ENCODE peak calls at places on chromosomes 6 and 20, in six cellular contexts. H is GM13977, W is NCI-H446, T is posterior cingulate gyrus, B is DMS153, F is Caki2. J is an unnamed sample.

GRCh38 chr20:33660685-33661058 is 1.5 kb upstream of the C20orf144 start:
- DNase-seq in W (no peak), B (no peak), H (no peak), T (no peak), F (no peak), J (no peak)

GRCh38 chr6:126701799-126702198 is 361.9 kb downstream of the CENPW start:
- DNase-seq in F (no peak), T (no peak), B (no peak), H (no peak), W (no peak), J (no peak)

GRCh38 chr20:47502271-47502730 is 614 bp downstream of the NCOA3 start:
- DNase-seq in W (no peak), T (no peak), B (no peak), H (no peak), F (no peak), J (no peak)

GRCh38 chr6:165439928-165440554 is 130.6 kb upstream of the C6orf118 start:
- DNase-seq in W (no peak), H (no peak), F (peak; percentile 35), B (peak; percentile 40), T (no peak), J (peak; percentile 34)

GRCh38 chr20:13291167-13291566 is 70.1 kb downstream of the ISM1 start:
- DNase-seq in W (no peak), B (no peak), F (no peak), H (no peak), T (no peak), J (no peak)

GRCh38 chr20:25750765-25751696 is 54.4 kb upstream of the ZNF337 start:
- DNase-seq in W (peak; percentile 50), T (peak; percentile 68), B (no peak), F (peak; percentile 63), H (no peak), J (no peak)

GRCh38 chr20:2133318-2134183 is 31.9 kb downstream of the STK35 start:
- DNase-seq in F (peak; percentile 36), H (no peak), W (no peak), T (no peak), B (no peak), J (no peak)

GRCh38 chr6:156988276-156989158 is 211.3 kb downstream of the ARID1B start:
- DNase-seq in B (peak; percentile 35), T (no peak), W (no peak), H (peak; percentile 40), F (no peak), J (no peak)

GRCh38 chr20:50731930-50732690 is 730 bp downstream of the PARD6B start:
- DNase-seq in W (no peak), F (no peak), T (no peak), H (no peak), B (no peak), J (no peak)

GRCh38 chr20:14219801-14220461 is 117.5 kb downstream of the FLRT3 start:
- DNase-seq in F (peak; percentile 95), T (no peak), H (no peak), B (peak; percentile 62), W (no peak), J (no peak)

GRCh38 chr6:157706883-157707282 is 116.2 kb upstream of the SNX9 start:
- DNase-seq in T (no peak), H (no peak), F (no peak), W (no peak), B (no peak), J (no peak)

GRCh38 chr6:159766923-159767322 is 5.1 kb downstream of the ACAT2 start:
- DNase-seq in F (no peak), H (no peak), B (no peak), W (no peak), T (no peak), J (no peak)

GRCh38 chr20:45095753-45096371 is 5.1 kb downstream of the KCNS1 start:
- DNase-seq in B (no peak), T (peak; percentile 65), F (peak; percentile 26), W (peak; percentile 53), H (peak; percentile 75), J (peak; percentile 37)

GRCh38 chr6:145034664-145035063 is 700.7 kb downstream of the EPM2A start:
- DNase-seq in F (peak; percentile 51), T (no peak), B (no peak), W (no peak), H (no peak), J (no peak)

GRCh38 chr6:167565884-167566491 is 241.1 kb downstream of the TTLL2 start:
- DNase-seq in F (peak; percentile 44), H (no peak), W (no peak), T (no peak), B (no peak), J (no peak)

GRCh38 chr6:152575621-152576150 is 61.5 kb downstream of the SYNE1 start:
- DNase-seq in W (no peak), F (peak; percentile 7), H (no peak), T (no peak), B (no peak), J (no peak)

J was measured in NCI-H1694 treated with DMSO at 0.1 percent for 48 hours.